ENCODE peak calls at places on chromosomes 2 and 18, in six cellular contexts. D is mesenchymal stem cell, U is H9, A is mesendoderm, K is H1, M is IMR-90. H is an unnamed sample.
A peak's percentile ranks its signal among the peaks of the same experiment; 100 is the strongest.

GRCh38 chr2:28117104-28117596 is 226.6 kb downstream of the BABAM2 start:
- DNase-seq in M (no peak), K (no peak), U (no peak), A (peak; percentile 1), D (no peak), H (no peak)

GRCh38 chr2:85661139-85661858 is 6.7 kb downstream of the SFTPB start:
- DNase-seq in K (no peak), U (no peak), M (no peak), A (no peak), D (no peak), H (no peak)

GRCh38 chr2:179272406-179273192 is 8.0 kb upstream of the SESTD1 start:
- DNase-seq in K (no peak), M (peak; percentile 73), A (no peak), D (no peak), U (no peak), H (no peak)

GRCh38 chr2:237306083-237306786 is 107.7 kb downstream of the COL6A3 start:
- DNase-seq in U (no peak), D (peak; percentile 80), K (no peak), M (peak; percentile 91), A (no peak), H (no peak)

GRCh38 chr2:234165421-234165820 is 114.9 kb downstream of the SPP2 start:
- DNase-seq in M (peak; percentile 35), D (peak; percentile 24), A (no peak), K (no peak), U (no peak), H (no peak)

GRCh38 chr18:10233082-10233875 is 221.2 kb upstream of the APCDD1 start:
- DNase-seq in D (no peak), A (no peak), U (no peak), M (no peak), K (no peak), H (no peak)

GRCh38 chr18:49697757-49698595 is 115.4 kb downstream of the ACAA2 start:
- DNase-seq in D (peak; percentile 32), A (peak; percentile 91), M (peak; percentile 53), U (peak; percentile 55), K (no peak), H (peak; percentile 6)

GRCh38 chr18:63897072-63897471 is 9.6 kb downstream of the SERPINB2 start:
- DNase-seq in A (peak; percentile 20), M (no peak), U (no peak), D (peak; percentile 36), K (no peak), H (no peak)

GRCh38 chr18:658947-659533 is 1.6 kb downstream of the TYMS start:
- DNase-seq in K (no peak), D (no peak), A (no peak), U (no peak), M (no peak), H (no peak)

GRCh38 chr18:655445-655844 is 2.0 kb upstream of the TYMS start:
- DNase-seq in K (no peak), U (no peak), A (no peak), M (no peak), D (no peak), H (no peak)

GRCh38 chr18:657311-657997 is at the start of gene TYMS:
- DNase-seq in K (peak; percentile 81), A (peak; percentile 83), M (peak; percentile 51), D (peak; percentile 57), U (peak; percentile 76), H (peak; percentile 62)

GRCh38 chr18:659597-659996 is 2.1 kb downstream of the TYMS start:
- DNase-seq in U (no peak), K (no peak), M (no peak), D (no peak), A (no peak), H (no peak)

GRCh38 chr18:657998-658946 is 819 bp downstream of the TYMS start:
- DNase-seq in D (peak; percentile 92), U (peak; percentile 92), M (peak; percentile 84), A (peak; percentile 96), K (peak; percentile 85), H (peak; percentile 82)
- H4K8ac ChIP-seq in D (peak overlapping the region; percentile 81), U (no peak overlapping the region), M (peak overlapping the region; percentile 96), A (no peak overlapping the region), K (peak overlapping the region; percentile 79), H (peak overlapping the region; percentile 84)

DNA sequence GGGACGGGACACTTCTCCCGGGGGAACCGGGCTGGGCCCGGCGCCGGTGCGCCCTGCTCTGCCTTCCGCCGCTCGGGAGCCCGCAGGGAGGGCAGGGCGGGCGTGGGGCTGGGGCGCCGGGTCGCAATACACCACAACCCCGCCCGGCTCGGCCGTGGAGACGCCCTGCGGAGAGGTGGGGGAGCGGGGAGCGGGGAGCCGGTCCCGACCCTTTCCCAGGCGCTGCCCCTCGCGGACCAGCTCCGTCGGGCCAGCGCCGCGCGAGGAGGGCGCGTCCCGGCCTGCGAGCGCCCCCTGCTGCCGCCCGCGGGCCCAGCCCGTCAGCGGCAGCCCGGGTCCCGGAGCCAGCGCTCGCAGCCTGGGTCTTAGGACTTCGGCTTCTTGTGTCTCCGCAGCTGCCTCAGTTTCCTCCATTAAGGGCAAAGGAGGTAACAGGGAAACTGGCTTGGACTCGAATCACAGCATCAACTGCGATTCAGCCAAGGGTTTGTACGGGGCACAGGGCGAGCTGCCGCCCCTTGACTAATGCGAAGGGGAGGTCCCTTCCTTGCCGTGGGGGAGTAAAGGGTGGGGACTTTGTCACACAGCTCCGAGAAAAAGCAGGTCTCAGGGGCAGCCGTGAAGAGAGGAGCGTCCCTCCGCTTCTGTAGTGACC is 635 bp upstream of the ADRA2B start:
- DNase-seq in A (peak; percentile 57), K (no peak), D (peak; percentile 22), U (peak; percentile 62), M (peak; percentile 3), H (peak; percentile 64)
- H4K8ac ChIP-seq in A (no peak overlapping the region), K (no peak overlapping the region), D (no peak overlapping the region), U (no peak overlapping the region), M (no peak overlapping the region), H (no peak overlapping the region)

DNA sequence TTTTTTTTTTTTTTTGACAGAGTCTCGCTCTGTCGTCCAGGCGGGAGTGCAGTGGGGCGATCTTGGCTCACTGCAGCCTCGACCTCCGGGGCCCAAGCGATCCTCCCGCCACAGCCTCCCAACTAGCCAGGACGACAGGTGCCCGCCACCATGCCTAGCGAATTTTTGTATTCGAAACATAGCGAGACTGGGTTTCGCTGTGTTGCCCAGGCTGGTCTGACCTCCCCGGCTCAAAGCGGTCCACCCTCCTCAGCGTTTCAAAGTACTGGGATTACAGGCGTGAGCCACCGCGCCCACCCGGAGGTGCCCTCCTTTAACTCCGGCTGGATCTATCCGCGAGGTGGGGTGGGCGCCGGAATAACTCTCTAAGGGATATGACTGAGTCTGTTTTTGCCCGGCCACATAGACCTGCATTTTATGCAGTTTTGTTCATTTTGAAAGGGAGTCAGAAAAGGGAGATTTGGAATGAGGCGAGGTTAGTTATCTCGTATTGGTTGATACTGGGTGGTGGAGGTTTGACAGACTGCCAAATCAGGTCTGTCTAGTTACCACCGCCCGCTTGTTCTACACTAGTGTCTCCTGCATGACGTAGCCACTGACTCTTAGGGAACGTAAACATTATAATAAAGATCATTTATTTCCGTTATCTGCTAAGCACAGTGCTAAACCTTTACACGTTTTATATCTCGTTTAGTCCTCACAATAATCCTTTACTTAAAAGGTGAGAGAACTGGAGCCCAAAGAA is 928 bp upstream of the CCT4 start:
- DNase-seq in A (no peak), K (no peak), M (no peak), U (no peak), D (no peak), H (no peak)
- H4K8ac ChIP-seq in A (no peak overlapping the region), K (no peak overlapping the region), M (peak overlapping the region; percentile 81), U (no peak overlapping the region), D (peak overlapping the region; percentile 10), H (no peak overlapping the region)

DNA sequence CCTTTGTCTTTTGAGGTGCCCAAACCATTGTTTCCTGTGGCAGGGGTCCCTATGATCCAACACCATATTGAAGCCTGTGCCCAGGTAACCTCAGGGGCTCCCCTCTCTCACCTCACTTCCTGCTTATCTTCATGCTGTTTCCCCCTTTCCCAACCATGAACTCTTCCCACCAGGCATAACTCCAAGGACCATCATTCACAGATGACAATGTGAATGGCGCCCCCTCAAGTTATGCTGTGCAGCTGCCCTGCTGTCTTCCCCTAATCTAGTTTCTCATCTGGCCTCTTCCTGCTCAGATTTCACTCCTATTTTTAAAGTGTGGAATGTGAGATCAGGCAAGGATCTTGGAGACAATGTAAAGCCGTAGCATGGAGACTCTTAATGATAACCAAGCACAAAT is 1.4 kb downstream of the GMPPA start:
- DNase-seq in A (peak; percentile 78), K (no peak), D (peak; percentile 30), M (peak; percentile 50), U (no peak), H (no peak)
- H4K8ac ChIP-seq in A (no peak overlapping the region), K (no peak overlapping the region), D (no peak overlapping the region), M (peak overlapping the region; percentile 75), U (no peak overlapping the region), H (no peak overlapping the region)

H was measured in neuronal stem cell.